ENCODE peak calls at places on chromosomes 3 and 15, in nine cellular contexts. A is brain microvascular endothelial cell; R is K562; M is foreskin fibroblast; G is dorsolateral prefrontal cortex; Q is uterus; D is CD8-positive, alpha-beta T cell; L is mucosa of descending colon; I is testis. S is an unnamed sample.

GRCh38 chr15:91473894-91474293 is 373.8 kb downstream of the SV2B start:
- DNase-seq in L (no peak), D (no peak), Q (no peak), I (no peak), R (no peak), M (no peak), A (no peak), G (no peak), S (no peak)

GRCh38 chr3:158103131-158103955 is 2.9 kb downstream of the SHOX2 start:
- DNase-seq in A (no peak), G (no peak), L (peak), I (peak), M (no peak), R (no peak), Q (no peak), D (no peak), S (no peak)

GRCh38 chr3:158731938-158732855 is at the start of gene RARRES1:
- DNase-seq in G (peak), Q (peak), L (peak), A (peak), I (peak), R (no peak), M (peak), D (peak), S (peak)

GRCh38 chr3:167493240-167493639 is 19.4 kb upstream of the SERPINI2 start:
- DNase-seq in G (no peak), R (no peak), Q (no peak), M (no peak), D (no peak), A (no peak), L (no peak), I (no peak), S (no peak)

GRCh38 chr15:38598749-38599148 is 34.1 kb upstream of the RASGRP1 start:
- DNase-seq in D (no peak), L (no peak), I (no peak), Q (no peak), A (no peak), M (no peak), R (no peak), G (no peak), S (no peak)

GRCh38 chr15:75775296-75776074 is 62.8 kb upstream of the CSPG4 start:
- DNase-seq in G (no peak), R (peak), L (no peak), D (no peak), A (no peak), M (no peak), I (no peak), Q (no peak), S (no peak)

GRCh38 chr3:147407495-147408179 is 1.3 kb upstream of the ZIC4 start:
- DNase-seq in G (no peak), A (no peak), R (no peak), L (no peak), Q (no peak), D (no peak), I (no peak), M (no peak), S (no peak)

GRCh38 chr15:42355291-42355690 is 4.0 kb upstream of the CAPN3 start:
- DNase-seq in M (no peak), Q (no peak), R (no peak), G (no peak), I (no peak), L (no peak), D (no peak), A (no peak), S (no peak)

GRCh38 chr15:34358367-34358766 is 8.6 kb downstream of the LPCAT4 start:
- DNase-seq in D (no peak), G (no peak), I (no peak), Q (no peak), R (peak), A (no peak), M (no peak), L (no peak), S (no peak)

GRCh38 chr15:79218588-79219200 is 63.8 kb upstream of the ANKRD34C start:
- DNase-seq in D (no peak), L (no peak), M (peak), A (peak), I (no peak), R (peak), Q (no peak), G (no peak), S (no peak)

GRCh38 chr15:92091155-92091734 is 237.7 kb downstream of the SLCO3A1 start:
- DNase-seq in D (no peak), Q (no peak), M (no peak), I (peak), A (peak), R (peak), G (peak), L (no peak), S (no peak)

GRCh38 chr3:123322866-123323265 is 121.1 kb downstream of the SEC22A start:
- DNase-seq in I (no peak), A (no peak), R (no peak), Q (no peak), L (no peak), D (no peak), G (peak), M (no peak), S (no peak)

GRCh38 chr3:45817788-45818523 is 21.6 kb upstream of the SLC6A20 start:
- DNase-seq in M (peak), D (no peak), L (no peak), Q (peak), I (peak), A (peak), R (no peak), G (no peak), S (no peak)

GRCh38 chr3:108127301-108127988 is 36.6 kb upstream of the CD47 start:
- DNase-seq in M (no peak), G (no peak), I (no peak), L (no peak), D (peak), A (no peak), R (no peak), Q (no peak), S (peak)

GRCh38 chr15:63560741-63561448 is 36.3 kb upstream of the FBXL22 start:
- DNase-seq in L (no peak), R (no peak), A (no peak), G (no peak), M (no peak), Q (no peak), I (no peak), D (no peak), S (peak)

GRCh38 chr3:32818431-32819085 is 761 bp downstream of the TRIM71 start:
- DNase-seq in I (peak), D (no peak), L (no peak), G (no peak), R (no peak), Q (no peak), M (no peak), A (no peak), S (no peak)

GRCh38 chr15:71114066-71114680 is 1.1 kb upstream of the THSD4 start:
- DNase-seq in M (no peak), A (no peak), R (no peak), D (no peak), G (no peak), L (no peak), Q (no peak), I (no peak), S (no peak)

GRCh38 chr15:72339777-72340177 is 19.8 kb upstream of the CELF6 start:
- DNase-seq in M (peak), D (no peak), Q (peak), I (no peak), G (peak), A (peak), L (no peak), R (no peak), S (no peak)

GRCh38 chr3:79184226-79184625 is 583.6 kb downstream of the ROBO1 start:
- DNase-seq in M (no peak), Q (no peak), L (no peak), A (no peak), I (no peak), D (no peak), R (no peak), G (no peak), S (no peak)

GRCh38 chr15:93563218-93563617 is 474.2 kb upstream of the RGMA start:
- DNase-seq in M (no peak), D (no peak), Q (no peak), G (no peak), R (no peak), A (no peak), L (no peak), I (no peak), S (no peak)

GRCh38 chr15:27656296-27656987 is 442.7 kb downstream of the OCA2 start:
- DNase-seq in D (no peak), A (no peak), G (no peak), I (no peak), M (no peak), Q (no peak), L (peak), R (no peak), S (no peak)

GRCh38 chr15:64224508-64224907 is 61.7 kb upstream of the PPIB start:
- DNase-seq in G (no peak), A (peak), Q (peak), R (no peak), L (no peak), D (no peak), M (peak), I (peak), S (no peak)

GRCh38 chr3:75906555-75907112 is 121.3 kb upstream of the ZNF717 start:
- DNase-seq in A (peak), Q (no peak), D (no peak), R (no peak), L (peak), I (peak), M (peak), G (peak), S (no peak)

GRCh38 chr3:194130807-194131589 is 5.0 kb upstream of the HES1 start:
- DNase-seq in Q (no peak), G (no peak), R (no peak), D (peak), A (no peak), L (peak), M (no peak), I (no peak), S (peak)

GRCh38 chr3:124395165-124395564 is 335.1 kb upstream of the UMPS start:
- DNase-seq in M (no peak), G (no peak), A (peak), Q (no peak), I (no peak), D (no peak), R (no peak), L (no peak), S (no peak)

GRCh38 chr3:161560006-161560637 is 63.5 kb downstream of the OTOL1 start:
- DNase-seq in A (peak), I (peak), L (no peak), R (no peak), M (peak), G (peak), Q (peak), D (no peak), S (no peak)

GRCh38 chr3:71998995-71999673 is 214.2 kb upstream of the PROK2 start:
- DNase-seq in A (peak), L (no peak), M (peak), I (no peak), D (no peak), R (no peak), Q (peak), G (no peak), S (no peak)

GRCh38 chr3:4736284-4736861 is 242.9 kb upstream of the BHLHE40 start:
- DNase-seq in M (no peak), L (no peak), G (no peak), R (no peak), D (no peak), A (no peak), Q (no peak), I (no peak), S (no peak)

GRCh38 chr3:102178817-102179216 is 256.0 kb upstream of the ZPLD1 start:
- DNase-seq in G (no peak), A (no peak), R (no peak), Q (no peak), D (no peak), I (no peak), M (no peak), L (no peak), S (no peak)

GRCh38 chr3:127473244-127474024 is 117.1 kb downstream of the TPRA1 start:
- DNase-seq in D (no peak), A (no peak), R (peak), M (no peak), L (no peak), Q (no peak), I (no peak), G (no peak), S (no peak)

GRCh38 chr3:101638262-101638745 is 38.6 kb downstream of the ZBTB11 start:
- DNase-seq in Q (no peak), R (peak), M (peak), I (no peak), L (no peak), A (no peak), G (no peak), D (no peak), S (no peak)

GRCh38 chr3:14780927-14781507 is 37.7 kb upstream of the FGD5 start:
- DNase-seq in Q (peak), D (no peak), L (no peak), A (peak), R (peak), G (no peak), M (peak), I (peak), S (peak)

GRCh38 chr3:98613616-98614015 is 20.2 kb upstream of the CPOX start:
- DNase-seq in M (no peak), A (peak), L (no peak), I (no peak), G (no peak), D (no peak), R (no peak), Q (no peak), S (no peak)

GRCh38 chr3:16427309-16427965 is 86.1 kb downstream of the RFTN1 start:
- DNase-seq in L (no peak), A (peak), D (no peak), R (no peak), Q (peak), M (peak), G (no peak), I (peak), S (no peak)

GRCh38 chr15:59298255-59298856 is 74.3 kb downstream of the MYO1E start:
- DNase-seq in R (no peak), L (no peak), G (no peak), D (no peak), A (no peak), M (no peak), Q (no peak), I (no peak), S (peak)

GRCh38 chr15:39453500-39454073 is 127.3 kb upstream of the THBS1 start:
- DNase-seq in D (no peak), A (no peak), M (no peak), L (no peak), I (no peak), Q (no peak), G (no peak), R (no peak), S (peak)

GRCh38 chr3:169476289-169476688 is 187.2 kb downstream of the MECOM start:
- DNase-seq in M (no peak), R (no peak), I (no peak), A (no peak), G (no peak), Q (no peak), L (no peak), D (no peak), S (no peak)

GRCh38 chr3:78919021-78919755 is 848.6 kb downstream of the ROBO1 start:
- DNase-seq in Q (no peak), G (no peak), A (peak), M (peak), D (no peak), L (no peak), R (no peak), I (no peak), S (no peak)

GRCh38 chr3:52268036-52268435 is 10.4 kb downstream of the WDR82 start:
- DNase-seq in I (no peak), Q (no peak), G (no peak), L (no peak), M (no peak), D (peak), A (no peak), R (no peak), S (no peak)

DNA sequence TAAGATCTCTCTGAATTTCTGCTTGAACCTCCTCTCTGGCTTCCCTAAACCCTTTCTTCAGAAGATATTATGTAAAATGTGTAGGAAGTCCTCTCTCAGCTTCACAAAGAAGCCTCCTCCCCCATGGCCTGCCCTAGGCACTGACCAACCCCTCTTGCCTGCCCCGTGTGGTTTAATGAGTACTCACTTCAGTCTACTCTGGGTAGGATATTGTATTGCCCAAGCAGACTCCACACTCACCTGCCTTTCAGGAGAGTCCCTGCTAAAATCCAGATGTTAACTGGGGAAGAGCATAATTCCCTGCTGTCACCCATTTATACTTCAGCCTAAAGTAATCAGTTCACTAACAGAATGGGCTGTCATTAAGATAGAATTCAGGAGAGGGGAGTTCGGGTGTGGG is 2.6 kb upstream of the AGBL1 start:
- DNase-seq in D (no peak), Q (no peak), A (no peak), M (no peak), L (no peak), G (no peak), I (no peak), R (no peak), S (no peak)
- TF ChIP-seq CTCF in D (no peak), Q (no peak), A (no peak), M (no peak), L (no peak), G (no peak), I (no peak), R (no peak), S (no peak)

GRCh38 chr3:150249776-150250175 is 158.3 kb upstream of the TSC22D2 start:
- DNase-seq in I (no peak), R (no peak), G (peak), Q (no peak), L (no peak), M (no peak), A (no peak), D (no peak), S (no peak)

GRCh38 chr3:150248865-150249360 is 159.2 kb upstream of the TSC22D2 start:
- DNase-seq in I (no peak), Q (no peak), M (no peak), R (no peak), A (no peak), D (no peak), G (no peak), L (no peak), S (no peak)

GRCh38 chr3:150247456-150247855 is 160.6 kb upstream of the TSC22D2 start:
- DNase-seq in I (no peak), Q (no peak), R (no peak), G (no peak), A (no peak), L (no peak), D (no peak), M (no peak), S (no peak)

GRCh38 chr3:150251187-150251592 is 156.9 kb upstream of the TSC22D2 start:
- DNase-seq in L (no peak), I (no peak), M (no peak), G (no peak), A (no peak), Q (no peak), D (no peak), R (no peak), S (no peak)

GRCh38 chr3:150248116-150248864 is 159.8 kb upstream of the TSC22D2 start:
- DNase-seq in A (peak), L (no peak), M (peak), G (no peak), Q (no peak), D (no peak), R (no peak), I (no peak), S (no peak)
- H3K4me3 ChIP-seq in A (no peak), L (no peak), M (no peak), G (no peak), Q (no peak), D (no peak), R (no peak), I (no peak), S (no peak)

DNA sequence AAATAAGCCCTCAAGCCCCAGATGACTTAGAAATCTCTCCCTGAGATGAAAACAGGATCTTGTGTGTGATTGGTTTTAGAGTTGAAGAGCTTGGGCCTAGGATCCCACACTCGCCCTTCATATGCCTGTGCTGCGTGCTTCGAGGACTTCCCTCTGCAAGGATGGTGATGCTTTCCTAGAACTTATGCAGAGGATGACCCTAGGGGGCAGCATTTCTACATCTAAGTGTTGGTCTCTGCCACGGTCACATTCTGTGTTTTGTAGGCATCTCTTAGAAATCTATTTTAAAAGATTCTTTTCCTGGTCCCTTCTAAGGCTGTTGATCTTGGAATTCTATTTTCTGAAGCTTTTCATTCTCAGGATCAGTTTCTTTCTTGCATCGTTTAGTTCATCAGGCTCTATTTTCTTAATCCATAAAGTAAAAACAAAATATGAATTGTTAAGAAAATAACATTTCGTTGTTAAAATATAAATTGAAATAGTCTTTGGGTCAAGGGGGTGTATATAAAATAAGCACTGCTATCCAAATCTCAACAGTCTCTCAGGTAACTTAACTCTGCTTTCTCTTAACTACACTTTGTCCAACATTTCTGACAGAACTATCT is 45.7 kb downstream of the WDR76 start:
- DNase-seq in A (peak), R (peak), Q (peak), G (peak), M (peak), I (peak), L (no peak), D (no peak), S (peak)
- TF ChIP-seq CTCF in A (peak), R (peak), Q (no peak), G (peak), M (peak), I (peak), L (no peak), D (no peak), S (peak)

DNA sequence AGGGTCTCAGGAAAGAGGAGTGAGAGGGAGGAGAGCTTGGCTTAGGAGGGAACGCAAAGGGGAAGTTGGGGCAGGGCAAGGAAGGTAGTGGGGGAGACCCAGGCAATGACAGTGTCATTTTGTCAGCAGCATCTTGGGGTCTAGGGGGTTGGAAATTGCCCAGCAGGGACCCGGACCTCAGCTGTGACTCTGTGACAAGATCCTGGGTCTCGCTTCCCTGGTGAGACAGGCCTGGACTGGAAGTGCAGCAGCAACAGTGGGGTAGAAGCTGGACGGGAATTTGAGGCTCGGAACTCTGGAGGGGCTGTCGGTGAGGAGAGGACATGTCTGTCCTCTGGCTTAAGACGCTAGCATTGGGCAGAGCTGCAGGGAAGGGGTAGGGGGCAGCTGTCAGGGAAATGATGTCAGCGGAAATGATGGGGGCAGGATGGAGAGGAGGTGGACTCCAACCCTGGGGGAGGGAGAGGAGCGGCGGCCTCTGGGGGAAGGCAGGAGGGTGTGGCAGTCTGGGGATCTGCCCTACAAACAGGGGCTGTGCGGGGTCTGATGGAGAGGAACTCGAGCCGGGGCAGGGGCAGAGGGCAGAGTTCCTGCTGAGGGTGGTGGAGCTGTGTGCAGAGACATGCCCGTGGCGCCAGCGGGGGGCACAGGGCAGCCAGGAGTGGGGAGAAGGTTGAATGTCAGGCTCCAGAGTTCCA is 12.3 kb downstream of the ANPEP start:
- DNase-seq in M (no peak), L (peak), Q (no peak), D (no peak), A (no peak), R (peak), I (no peak), G (no peak), S (no peak)
- H3K4me3 ChIP-seq in M (no peak), L (no peak), Q (no peak), D (no peak), A (no peak), R (no peak), I (no peak), G (no peak), S (no peak)

S was measured in GM12864.